ENCODE peak calls at places on chromosomes 13 and 19, in seven cellular contexts. Y, R, T, I, G, Z and C are unnamed samples.

GRCh38 chr13:23718916-23719470 is 148.8 kb downstream of the TNFRSF19 start:
- DNase-seq in R (no peak), Z (no peak), I (no peak), Y (no peak), T (no peak), G (no peak), C (no peak)

GRCh38 chr13:31588923-31589322 is 150.4 kb upstream of the RXFP2 start:
- DNase-seq in I (no peak), T (no peak), G (peak), Z (no peak), Y (no peak), R (no peak), C (no peak)

GRCh38 chr19:33720691-33721682 is 75.7 kb upstream of the KCTD15 start:
- DNase-seq in Z (no peak), T (no peak), G (no peak), Y (no peak), R (no peak), I (no peak), C (no peak)

GRCh38 chr13:110156186-110157065 is 150.5 kb downstream of the COL4A1 start:
- DNase-seq in T (no peak), R (no peak), Z (no peak), I (no peak), G (no peak), Y (no peak), C (no peak)

GRCh38 chr19:46809534-46810272 is 21.3 kb upstream of the SLC1A5 start:
- DNase-seq in R (no peak), Y (no peak), T (no peak), I (no peak), Z (no peak), G (no peak), C (no peak)

GRCh38 chr13:33087091-33087490 is 70.9 kb downstream of the KL start:
- DNase-seq in Z (no peak), Y (no peak), R (no peak), I (no peak), G (no peak), T (no peak), C (no peak)

GRCh38 chr19:44603201-44603945 is 10.0 kb upstream of the IGSF23 start:
- DNase-seq in T (no peak), I (no peak), Y (no peak), G (no peak), R (no peak), Z (no peak), C (peak)

GRCh38 chr13:40667622-40667978 is 1.2 kb upstream of the FOXO1 start:
- DNase-seq in G (no peak), I (no peak), T (no peak), Z (no peak), R (no peak), Y (peak), C (no peak)

GRCh38 chr13:114097504-114097892 is 34.9 kb downstream of the RASA3 start:
- DNase-seq in T (no peak), Z (no peak), Y (no peak), I (no peak), R (no peak), G (no peak), C (no peak)

GRCh38 chr19:13262450-13262849 is 112.2 kb downstream of the IER2 start:
- DNase-seq in Z (no peak), I (peak), T (no peak), Y (no peak), G (no peak), R (no peak), C (no peak)

GRCh38 chr13:42420304-42420703 is 148.4 kb downstream of the AKAP11 start:
- DNase-seq in R (no peak), Z (peak), I (no peak), G (no peak), Y (no peak), T (no peak), C (no peak)

GRCh38 chr19:46748325-46749109 is 2.3 kb upstream of the STRN4 start:
- DNase-seq in Z (no peak), I (peak), R (peak), Y (peak), G (no peak), T (peak), C (peak)

GRCh38 chr19:16599655-16600346 is 27.6 kb upstream of the SLC35E1 start:
- DNase-seq in Z (no peak), G (no peak), R (no peak), T (no peak), Y (no peak), I (no peak), C (no peak)

GRCh38 chr19:27738569-27739193 is 1474.3 kb downstream of the UQCRFS1 start:
- DNase-seq in R (no peak), Y (no peak), I (no peak), G (no peak), T (no peak), Z (no peak), C (no peak)

GRCh38 chr13:111415216-111415615 is 94.8 kb downstream of the TEX29 start:
- DNase-seq in G (no peak), R (no peak), Z (no peak), Y (no peak), T (no peak), I (no peak), C (no peak)

GRCh38 chr13:110208116-110208515 is 98.8 kb downstream of the COL4A1 start:
- DNase-seq in I (no peak), G (no peak), Y (no peak), Z (no peak), R (no peak), T (no peak), C (no peak)

GRCh38 chr13:51688937-51689336 is 104.7 kb downstream of the WDFY2 start:
- DNase-seq in I (no peak), G (no peak), Z (no peak), Y (no peak), T (no peak), R (no peak), C (no peak)

GRCh38 chr13:99961634-99962033 is 9.9 kb downstream of the ZIC5 start:
- DNase-seq in I (no peak), R (peak), Z (no peak), T (no peak), G (no peak), Y (no peak), C (no peak)

GRCh38 chr19:45528149-45528743 is 21.0 kb downstream of the VASP start:
- DNase-seq in R (no peak), I (no peak), T (no peak), Z (no peak), Y (no peak), G (no peak), C (no peak)

GRCh38 chr13:101773062-101773461 is 320.6 kb downstream of the ITGBL1 start:
- DNase-seq in G (no peak), Z (no peak), T (no peak), R (no peak), I (no peak), Y (no peak), C (no peak)

GRCh38 chr13:106499905-106500304 is 35.6 kb downstream of the EFNB2 start:
- DNase-seq in I (no peak), Y (no peak), T (no peak), Z (peak), R (no peak), G (no peak), C (no peak)

GRCh38 chr19:22832031-22832762 is at the start of gene ZNF723:
- DNase-seq in Y (no peak), T (no peak), I (no peak), Z (no peak), G (no peak), R (no peak), C (no peak)

GRCh38 chr13:43937839-43938238 is 58.1 kb downstream of the LACC1 start:
- DNase-seq in Y (no peak), R (no peak), G (no peak), T (no peak), I (no peak), Z (no peak), C (no peak)

GRCh38 chr19:42850981-42851717 is 28.4 kb downstream of the PSG1 start:
- DNase-seq in Y (no peak), R (no peak), G (peak), Z (no peak), I (peak), T (peak), C (peak)

GRCh38 chr19:58479303-58479702 is 3.2 kb downstream of the ZNF446 start:
- DNase-seq in Y (no peak), T (no peak), G (no peak), Z (no peak), I (no peak), R (no peak), C (no peak)

GRCh38 chr19:34109596-34109995 is 62.7 kb upstream of the LSM14A start:
- DNase-seq in T (no peak), Y (no peak), R (no peak), I (no peak), Z (no peak), G (no peak), C (no peak)

GRCh38 chr19:48190288-48191284 is 20.1 kb downstream of the ZSWIM9 start:
- DNase-seq in Z (no peak), I (no peak), Y (no peak), R (peak), G (no peak), T (no peak), C (no peak)

GRCh38 chr19:14940266-14940665 is 1.0 kb upstream of the OR7C2 start:
- DNase-seq in R (no peak), G (no peak), Y (no peak), I (no peak), T (no peak), Z (no peak), C (no peak)

GRCh38 chr19:2015611-2015950 is at the start of gene BTBD2:
- DNase-seq in Y (peak), I (no peak), T (peak), Z (no peak), R (peak), G (no peak), C (no peak)

GRCh38 chr19:46186717-46187101 is 38.7 kb downstream of the IGFL2 start:
- DNase-seq in I (no peak), G (no peak), R (no peak), T (no peak), Y (no peak), Z (no peak), C (no peak)

GRCh38 chr19:32091196-32091595 is 254.2 kb upstream of the ZNF507 start:
- DNase-seq in R (no peak), T (no peak), Z (no peak), G (no peak), Y (no peak), I (no peak), C (no peak)

GRCh38 chr19:6393982-6394412 is 1.0 kb upstream of the GTF2F1 start:
- DNase-seq in I (no peak), Y (no peak), R (no peak), G (no peak), Z (peak), T (no peak), C (no peak)

GRCh38 chr19:6394831-6395230 is 1.9 kb upstream of the GTF2F1 start:
- DNase-seq in G (no peak), R (no peak), Y (no peak), Z (no peak), I (no peak), T (no peak), C (no peak)

GRCh38 chr19:6396305-6396704 is 3.3 kb upstream of the GTF2F1 start:
- DNase-seq in R (no peak), T (no peak), I (no peak), Y (no peak), G (no peak), Z (no peak), C (no peak)

GRCh38 chr19:6392219-6393073 is 518 bp downstream of the GTF2F1 start:
- DNase-seq in G (no peak), R (no peak), I (no peak), T (no peak), Y (no peak), Z (no peak), C (no peak)

DNA sequence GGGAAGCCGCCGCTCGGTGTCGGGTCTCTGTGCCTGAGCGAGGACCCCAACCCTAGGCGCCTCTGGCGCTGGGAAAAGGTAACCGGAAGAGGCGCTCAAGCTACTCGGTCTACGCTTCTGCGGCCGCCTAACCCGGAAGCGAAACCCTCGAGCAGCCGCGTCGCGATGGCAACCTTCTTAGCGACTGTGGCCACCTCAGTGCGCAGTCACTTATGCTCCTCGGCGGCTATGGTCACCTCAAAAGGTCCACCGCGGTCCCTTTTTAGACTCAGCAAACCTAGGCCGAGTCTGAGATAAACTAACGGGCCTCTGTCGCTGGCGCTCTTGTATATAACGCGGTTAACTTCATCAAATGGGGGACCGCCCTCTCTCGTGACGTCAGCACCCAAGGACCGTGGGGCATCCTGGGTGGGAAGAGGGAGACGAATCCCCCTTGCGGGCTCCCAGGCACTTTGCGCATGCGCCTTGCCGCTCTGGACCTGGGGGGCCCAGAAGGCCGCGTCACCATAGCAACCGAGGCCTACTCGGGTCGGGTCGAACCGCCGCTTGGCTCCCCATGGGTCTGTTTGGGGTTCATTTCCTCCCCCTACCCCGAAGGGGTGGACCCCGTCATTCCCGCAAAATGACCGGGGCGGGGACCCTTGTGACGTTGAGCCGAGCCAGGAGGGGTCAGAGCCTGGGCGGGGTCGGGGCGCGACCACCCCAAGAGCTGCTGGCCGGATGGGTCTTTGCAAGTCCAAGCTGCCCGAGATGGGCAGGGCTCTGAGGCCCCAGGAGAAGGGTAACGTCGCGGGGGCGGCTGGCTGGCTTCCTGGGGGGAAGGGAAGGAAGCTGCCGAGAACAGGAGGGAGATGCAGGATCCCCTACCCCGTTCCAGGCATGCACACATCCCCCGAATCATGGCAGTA is at the start of gene GTF2F1:
- DNase-seq in Y (peak), G (peak), I (peak), Z (peak), R (peak), T (peak), C (peak)
- TF ChIP-seq EP300 in Y (peak), G (no peak), I (no peak), Z (peak), R (no peak), T (peak), C (peak)

GRCh38 chr19:49552749-49553148 is 24.9 kb downstream of the RCN3 start:
- DNase-seq in Y (no peak), Z (no peak), G (no peak), I (no peak), T (no peak), R (no peak), C (no peak)

GRCh38 chr19:49553451-49554271 is 25.9 kb downstream of the RCN3 start:
- DNase-seq in T (no peak), G (no peak), I (no peak), R (peak), Z (no peak), Y (no peak), C (no peak)

GRCh38 chr19:49555600-49556411 is 24.6 kb downstream of the NOSIP start:
- DNase-seq in G (no peak), Z (no peak), Y (peak), I (peak), R (peak), T (peak), C (peak)

GRCh38 chr19:49556412-49557398 is 23.7 kb downstream of the NOSIP start:
- DNase-seq in R (no peak), Z (no peak), G (no peak), I (no peak), T (no peak), Y (no peak), C (no peak)

GRCh38 chr19:49554701-49555181 is 25.6 kb downstream of the NOSIP start:
- DNase-seq in G (no peak), Y (no peak), I (no peak), T (no peak), R (no peak), Z (no peak), C (no peak)
- TF ChIP-seq EP300 in G (no peak), Y (no peak), I (no peak), T (peak), R (no peak), Z (no peak), C (no peak)

DNA sequence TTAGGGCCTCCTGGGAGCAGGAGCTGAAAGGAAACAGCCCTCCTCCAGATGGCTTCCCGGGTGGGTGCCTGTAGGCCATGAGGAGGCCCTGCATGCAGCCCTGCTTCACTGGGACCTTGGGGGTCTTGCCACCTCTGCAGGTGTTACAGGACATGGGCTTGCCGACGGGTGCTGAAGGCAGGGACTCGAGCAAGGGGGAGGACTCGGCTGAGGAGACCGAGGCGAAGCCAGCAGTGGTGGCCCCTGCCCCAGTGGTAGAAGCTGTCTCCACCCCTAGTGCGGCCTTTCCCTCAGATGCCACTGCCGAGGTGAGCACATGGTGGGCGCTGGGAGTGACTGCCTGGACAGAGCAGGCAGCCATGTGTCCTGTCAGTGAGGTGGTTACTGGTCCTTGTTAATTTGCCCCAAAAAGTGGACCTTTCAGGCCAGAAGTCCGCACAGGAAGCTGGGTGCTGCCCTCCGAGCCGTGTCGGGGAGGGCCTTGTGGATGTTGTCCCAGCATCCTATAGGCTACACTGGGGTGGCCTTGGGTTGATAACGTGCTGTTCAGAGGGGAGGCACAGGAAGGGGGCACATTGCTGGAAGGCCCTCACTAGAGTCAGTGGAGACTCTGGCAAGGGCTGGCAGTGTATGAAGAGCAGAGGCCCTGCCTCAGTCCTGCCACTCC is 18.7 kb upstream of the QTRT1 start:
- DNase-seq in R (no peak), Y (no peak), I (no peak), G (no peak), Z (no peak), T (no peak), C (no peak)
- TF ChIP-seq EP300 in R (no peak), Y (no peak), I (no peak), G (no peak), Z (no peak), T (no peak), C (no peak)

GRCh38 chr19:38975214-38975860 is at the start of gene FBXO17:
- DNase-seq in T (peak), Y (peak), G (no peak), I (peak), Z (no peak), R (peak), C (peak)

GRCh38 chr19:38975861-38976271 is 324 bp upstream of the FBXO17 start:
- DNase-seq in I (peak), Y (peak), R (no peak), Z (no peak), G (no peak), T (no peak), C (no peak)

GRCh38 chr19:38979867-38980266 is 4.3 kb upstream of the FBXO17 start:
- DNase-seq in R (no peak), I (no peak), Y (no peak), Z (no peak), G (no peak), T (no peak), C (no peak)

GRCh38 chr19:38978315-38978689 is 2.8 kb upstream of the FBXO17 start:
- DNase-seq in Y (no peak), R (no peak), Z (no peak), T (no peak), G (no peak), I (no peak), C (no peak)

GRCh38 chr19:38977445-38978314 is 2.1 kb upstream of the FBXO17 start:
- DNase-seq in Z (peak), I (no peak), G (no peak), R (no peak), T (no peak), Y (no peak), C (no peak)
- TF ChIP-seq EP300 in Z (peak), I (no peak), G (no peak), R (no peak), T (no peak), Y (no peak), C (no peak)

DNA sequence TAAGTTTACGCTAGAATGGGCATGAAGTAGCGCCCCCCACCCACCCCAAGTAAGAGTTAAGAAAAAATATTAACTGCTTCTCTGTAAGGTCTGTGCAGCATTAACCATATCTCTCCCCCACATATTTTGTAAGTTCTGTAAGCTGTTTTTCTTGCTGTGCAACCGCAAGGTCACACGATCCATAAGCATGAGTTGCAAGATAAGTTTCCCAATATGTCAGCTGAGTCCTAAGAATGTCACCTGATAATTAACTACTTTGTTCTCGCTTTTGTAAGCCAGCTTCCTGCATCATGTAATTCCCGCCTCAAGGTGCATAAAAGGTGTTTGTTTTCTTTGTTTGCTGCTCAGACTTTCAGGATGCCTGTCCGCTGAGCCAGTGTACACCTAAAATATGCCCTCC is 187.0 kb downstream of the MYO16 start:
- DNase-seq in Z (no peak), Y (no peak), G (no peak), R (no peak), T (no peak), I (no peak), C (no peak)
- TF ChIP-seq EP300 in Z (no peak), Y (no peak), G (no peak), R (no peak), T (no peak), I (no peak), C (no peak)

GRCh38 chr13:64767054-64767453 is 2463.1 kb downstream of the PCDH9 start:
- DNase-seq in I (no peak), R (no peak), Z (no peak), Y (no peak), G (no peak), T (no peak), C (no peak)
- TF ChIP-seq EP300 in I (no peak), R (no peak), Z (no peak), Y (no peak), G (no peak), T (no peak), C (no peak)